ENCODE peak calls at places on chromosomes 16 and 17, in eight cellular contexts. Y is stimulated activated CD8-positive, alpha-beta memory T cell treated with anti-CD3 and anti-CD28 coated beads, Interleukin-4, amount 100 ng/mL, for 24 hours; Z is GM03348; L is activated T-cell treated with anti-CD3 and anti-CD28 coated beads, Interleukin-2, amount 50 U/mL, for 48 hours; B is H9; S is CD8-positive, alpha-beta memory T cell; A is NCI-H187; D is A549. U is an unnamed sample.

GRCh38 chr16:80092686-80093085 is 448.1 kb upstream of the DYNLRB2 start:
- DNase-seq in S (no peak), Y (no peak), A (no peak), B (no peak), Z (peak; percentile 39), D (no peak), L (no peak), U (no peak)

GRCh38 chr17:81713556-81714411 is 1.7 kb downstream of the SLC25A10 start:
- DNase-seq in B (no peak), L (no peak), Y (no peak), S (no peak), A (no peak), D (no peak), Z (no peak), U (no peak)

GRCh38 chr16:68374961-68375660 is 64.3 kb downstream of the PRMT7 start:
- DNase-seq in D (no peak), S (no peak), L (no peak), A (no peak), Y (no peak), Z (no peak), B (no peak), U (no peak)

GRCh38 chr17:65530985-65531507 is 30.4 kb downstream of the AXIN2 start:
- DNase-seq in A (no peak), L (no peak), D (no peak), Y (no peak), Z (peak; percentile 70), S (no peak), B (peak; percentile 32), U (no peak)

GRCh38 chr17:50113624-50114320 is 16.2 kb downstream of the SAMD14 start:
- DNase-seq in S (no peak), Y (no peak), L (no peak), Z (no peak), D (no peak), A (no peak), B (no peak), U (no peak)

GRCh38 chr16:28610595-28611270 is 889 bp upstream of the SULT1A1 start:
- DNase-seq in A (no peak), Z (no peak), S (no peak), Y (no peak), B (peak; percentile 55), L (no peak), D (no peak), U (no peak)

GRCh38 chr17:1649844-1650409 is at the start of gene RILP:
- DNase-seq in Z (peak; percentile 66), D (peak; percentile 62), Y (no peak), L (no peak), A (no peak), B (peak; percentile 85), S (no peak), U (no peak)

GRCh38 chr17:17062866-17063265 is 20.6 kb downstream of the MPRIP start:
- DNase-seq in Z (no peak), L (no peak), Y (no peak), D (no peak), S (no peak), B (peak; percentile 38), A (no peak), U (no peak)

GRCh38 chr16:57310801-57311200 is 26.3 kb upstream of the PLLP start:
- DNase-seq in D (no peak), L (no peak), Z (no peak), Y (no peak), A (no peak), S (no peak), B (no peak), U (no peak)

GRCh38 chr17:9050801-9051401 is 29.6 kb downstream of the NTN1 start:
- DNase-seq in A (no peak), B (peak; percentile 88), D (peak; percentile 73), L (no peak), S (no peak), Z (no peak), Y (no peak), U (no peak)

GRCh38 chr17:37698132-37698615 is 46.7 kb downstream of the HNF1B start:
- DNase-seq in S (no peak), Y (no peak), L (peak; percentile 39), B (no peak), Z (peak; percentile 33), A (no peak), D (peak; percentile 58), U (peak; percentile 38)

GRCh38 chr17:77254961-77255741 is 114.4 kb downstream of the SEC14L1 start:
- DNase-seq in B (peak; percentile 68), D (peak; percentile 93), L (no peak), S (no peak), A (no peak), Z (peak; percentile 91), Y (no peak), U (no peak)

GRCh38 chr17:29379084-29379811 is 10.9 kb upstream of the TAOK1 start:
- DNase-seq in L (no peak), B (no peak), S (no peak), Y (no peak), A (no peak), Z (no peak), D (no peak), U (no peak)

GRCh38 chr17:41739661-41740352 is 5.4 kb upstream of the HAP1 start:
- DNase-seq in Z (peak; percentile 52), B (no peak), Y (no peak), L (no peak), A (no peak), S (no peak), D (peak; percentile 56), U (no peak)

GRCh38 chr17:65158081-65158480 is 20.9 kb downstream of the RGS9 start:
- DNase-seq in S (no peak), Z (no peak), A (no peak), L (no peak), B (no peak), Y (no peak), D (no peak), U (no peak)

GRCh38 chr17:10031102-10031501 is 126.0 kb upstream of the RCVRN start:
- DNase-seq in A (no peak), B (no peak), D (no peak), Z (no peak), L (no peak), S (no peak), Y (no peak), U (no peak)

GRCh38 chr17:50593321-50593720 is 32.8 kb downstream of the CACNA1G start:
- DNase-seq in B (peak; percentile 74), Z (no peak), A (peak; percentile 12), L (no peak), Y (no peak), S (no peak), D (no peak), U (no peak)

GRCh38 chr16:77584205-77584859 is 138.0 kb upstream of the NUDT7 start:
- DNase-seq in L (peak; percentile 54), A (peak; percentile 2), Y (peak; percentile 9), B (peak; percentile 42), D (peak; percentile 43), Z (peak; percentile 78), S (peak; percentile 16), U (peak; percentile 50)

GRCh38 chr16:88290850-88291830 is 91.6 kb upstream of the ZNF469 start:
- DNase-seq in A (no peak), Z (no peak), D (no peak), S (no peak), B (no peak), Y (no peak), L (no peak), U (no peak)

GRCh38 chr17:67312265-67312664 is 54.1 kb downstream of the PSMD12 start:
- DNase-seq in B (no peak), Z (no peak), Y (no peak), S (no peak), L (no peak), A (no peak), D (no peak), U (no peak)

GRCh38 chr17:59377410-59377809 is 46.0 kb downstream of the YPEL2 start:
- DNase-seq in S (no peak), Z (no peak), Y (no peak), D (no peak), B (no peak), L (no peak), A (no peak), U (no peak)

GRCh38 chr17:74729866-74730265 is 7.2 kb upstream of the RAB37 start:
- DNase-seq in B (no peak), L (no peak), S (no peak), D (no peak), Z (no peak), A (no peak), Y (no peak), U (no peak)

GRCh38 chr17:83078378-83079339 is 750 bp upstream of the METRNL start:
- DNase-seq in B (no peak), A (no peak), Y (no peak), Z (peak; percentile 66), L (peak; percentile 57), S (no peak), D (no peak), U (peak; percentile 32)

GRCh38 chr17:38704645-38705522 is at the start of gene MLLT6:
- DNase-seq in L (peak; percentile 78), Z (peak; percentile 94), S (peak; percentile 78), Y (peak; percentile 58), B (peak; percentile 73), A (peak; percentile 24), D (peak; percentile 81), U (peak; percentile 78)

GRCh38 chr16:56684926-56685590 is 2.8 kb downstream of the MT1X start:
- DNase-seq in S (no peak), B (no peak), D (no peak), Z (no peak), Y (no peak), L (no peak), A (no peak), U (no peak)

GRCh38 chr17:82320956-82321927 is 3.8 kb upstream of the CD7 start:
- DNase-seq in Y (peak; percentile 57), D (peak; percentile 66), Z (peak; percentile 55), A (no peak), B (peak; percentile 75), L (peak; percentile 85), S (peak; percentile 79), U (peak; percentile 88)

GRCh38 chr16:9818702-9819101 is 363.5 kb downstream of the GRIN2A start:
- DNase-seq in A (no peak), Y (no peak), Z (no peak), L (no peak), D (no peak), S (no peak), B (no peak), U (no peak)

GRCh38 chr16:73011926-73012325 is 36.0 kb downstream of the ZFHX3 start:
- DNase-seq in D (no peak), L (no peak), S (no peak), A (no peak), Z (no peak), B (peak; percentile 49), Y (no peak), U (no peak)

GRCh38 chr16:73154063-73154870 is 106.3 kb upstream of the ZFHX3 start:
- DNase-seq in B (no peak), Y (no peak), A (no peak), S (no peak), Z (no peak), L (no peak), D (no peak), U (no peak)